ENCODE peak calls at places on chromosomes 6 and 20, in seven cellular contexts. R is fibroblast of lung; A is SJSA1; K is heart left ventricle; J is H9; C is endodermal cell; F is CD8-positive, alpha-beta T cell. Y is an unnamed sample. For H3K4me1, the result is how much of the 10 kb centered on the place peaks cover.

GRCh38 chr6:154791561-154792317 is 58.5 kb downstream of the SCAF8 start:
- DNase-seq in K (no peak), R (peak), F (no peak), J (no peak), A (no peak), C (no peak), Y (no peak)

GRCh38 chr6:2191390-2191740 is 54.0 kb downstream of the GMDS start:
- DNase-seq in F (no peak), C (no peak), R (no peak), J (no peak), K (no peak), A (no peak), Y (no peak)

GRCh38 chr20:51076841-51077543 is 54.1 kb upstream of the KCNG1 start:
- DNase-seq in K (no peak), F (no peak), J (no peak), C (peak), A (no peak), R (no peak), Y (no peak)

GRCh38 chr6:163667372-163668060 is 253.0 kb downstream of the QKI start:
- DNase-seq in K (no peak), C (no peak), A (no peak), F (no peak), R (peak), J (no peak), Y (no peak)

GRCh38 chr6:26157150-26157837 is 70.1 kb downstream of the HFE start:
- DNase-seq in R (peak), J (peak), A (peak), C (peak), K (peak), F (peak), Y (peak)

GRCh38 chr6:132713355-132714134 is at the start of gene VNN1:
- DNase-seq in A (no peak), K (no peak), C (no peak), R (no peak), J (no peak), F (no peak), Y (no peak)

GRCh38 chr6:34897130-34897529 is 8.1 kb downstream of the ANKS1A start:
- DNase-seq in F (no peak), R (no peak), C (no peak), A (no peak), J (no peak), K (no peak), Y (no peak)

GRCh38 chr6:3208096-3208774 is 19.2 kb downstream of the TUBB2B start:
- DNase-seq in A (no peak), R (peak), F (no peak), C (peak), K (no peak), J (no peak), Y (peak)

GRCh38 chr6:153208706-153209105 is 77.6 kb upstream of the RGS17 start:
- DNase-seq in R (no peak), K (no peak), J (no peak), C (no peak), A (no peak), F (no peak), Y (no peak)

GRCh38 chr6:119676971-119677370 is 327.4 kb upstream of the MAN1A1 start:
- DNase-seq in F (no peak), K (no peak), A (no peak), J (no peak), R (peak), C (no peak), Y (no peak)

GRCh38 chr6:63259153-63259552 is 47.9 kb downstream of the FKBP1C start:
- DNase-seq in C (no peak), F (no peak), K (no peak), A (no peak), J (no peak), R (no peak), Y (no peak)

GRCh38 chr20:43944653-43945235 is 30.1 kb downstream of the TOX2 start:
- DNase-seq in C (no peak), J (no peak), F (no peak), A (no peak), K (no peak), R (no peak), Y (no peak)

GRCh38 chr20:51978081-51978501 is 175.8 kb upstream of the SALL4 start:
- DNase-seq in K (no peak), J (no peak), C (no peak), F (no peak), R (no peak), A (no peak), Y (no peak)

GRCh38 chr20:46695888-46696287 is 6.6 kb upstream of the TP53RK start:
- DNase-seq in J (no peak), R (peak), K (no peak), A (no peak), F (no peak), C (no peak), Y (no peak)

GRCh38 chr6:22526753-22527152 is 42.6 kb upstream of the HDGFL1 start:
- DNase-seq in C (no peak), F (no peak), R (peak), A (no peak), J (no peak), K (no peak), Y (no peak)

GRCh38 chr6:10412165-10412947 is 2.5 kb downstream of the TFAP2A start:
- DNase-seq in K (peak), C (peak), A (peak), R (peak), F (peak), J (peak), Y (no peak)

GRCh38 chr6:28769626-28770402 is 154.0 kb downstream of the TRIM27 start:
- DNase-seq in F (no peak), K (no peak), A (no peak), J (peak), R (peak), C (peak), Y (no peak)

GRCh38 chr6:158018370-158018771 is 36.7 kb downstream of the SYNJ2 start:
- DNase-seq in C (no peak), J (no peak), K (no peak), R (peak), F (no peak), A (no peak), Y (peak)

GRCh38 chr6:130324657-130325056 is 41.2 kb upstream of the TMEM200A start:
- DNase-seq in C (no peak), R (peak), K (no peak), J (no peak), A (no peak), F (no peak), Y (no peak)

GRCh38 chr6:162533009-162533400 is 194.6 kb downstream of the PRKN start:
- DNase-seq in C (no peak), A (no peak), R (no peak), J (no peak), K (no peak), F (no peak), Y (no peak)

GRCh38 chr6:47780510-47781356 is 1.1 kb upstream of the OPN5 start:
- DNase-seq in A (no peak), J (peak), R (peak), C (peak), F (peak), K (no peak), Y (peak)

GRCh38 chr6:28544211-28544610 is 18.5 kb downstream of the GPX5 start:
- DNase-seq in C (peak), R (no peak), J (peak), K (no peak), A (no peak), F (no peak), Y (no peak)

GRCh38 chr6:137875606-137876005 is 8.5 kb downstream of the TNFAIP3 start:
- DNase-seq in R (no peak), J (no peak), F (no peak), K (no peak), C (no peak), A (no peak), Y (no peak)

GRCh38 chr6:80196914-80197313 is 90.4 kb downstream of the BCKDHB start:
- DNase-seq in J (no peak), F (no peak), A (no peak), R (no peak), K (no peak), C (no peak), Y (no peak)

GRCh38 chr6:142570221-142570671 is 268.4 kb downstream of the ADGRG6 start:
- DNase-seq in F (no peak), C (no peak), K (no peak), A (no peak), J (no peak), R (peak), Y (no peak)

GRCh38 chr20:50385733-50386640 is 124.2 kb upstream of the PTPN1 start:
- DNase-seq in F (peak), A (no peak), K (no peak), C (no peak), J (no peak), R (no peak), Y (no peak)

GRCh38 chr6:27742833-27743573 is 169.2 kb downstream of the OR2B2 start:
- DNase-seq in J (no peak), K (no peak), F (no peak), A (no peak), R (no peak), C (no peak), Y (no peak)

GRCh38 chr6:110255356-110255755 is 75.1 kb downstream of the CDC40 start:
- DNase-seq in J (peak), F (no peak), A (no peak), C (peak), R (peak), K (no peak), Y (peak)

GRCh38 chr20:54199721-54200176 is 8.1 kb upstream of the PFDN4 start:
- DNase-seq in R (peak), C (peak), K (peak), F (peak), A (peak), J (peak), Y (peak)

GRCh38 chr20:5316188-5317158 is at the start of gene PROKR2:
- DNase-seq in J (peak), C (peak), K (no peak), R (no peak), F (no peak), A (no peak), Y (no peak)

GRCh38 chr6:29702519-29703103 is 20.6 kb upstream of the HLA-F start:
- DNase-seq in F (peak), R (no peak), C (peak), J (peak), A (peak), K (peak), Y (peak)

GRCh38 chr6:87755697-87756671 is 54.0 kb upstream of the AKIRIN2 start:
- DNase-seq in C (no peak), F (no peak), K (no peak), J (no peak), A (peak), R (peak), Y (no peak)

GRCh38 chr20:53658973-53659372 is 65.3 kb upstream of the ZNF217 start:
- DNase-seq in F (no peak), J (no peak), R (no peak), C (no peak), K (no peak), A (no peak), Y (no peak)

GRCh38 chr6:113909224-113909856 is 52.2 kb downstream of the MARCKS start:
- DNase-seq in A (no peak), R (peak), K (no peak), J (no peak), F (peak), C (no peak), Y (no peak)

GRCh38 chr6:96923871-96924493 is 546 bp upstream of the KLHL32 start:
- DNase-seq in K (no peak), A (no peak), F (no peak), R (no peak), J (no peak), C (peak), Y (no peak)

GRCh38 chr6:139853302-139853992 is 479.0 kb upstream of the CITED2 start:
- DNase-seq in K (no peak), R (peak), C (no peak), A (no peak), J (no peak), F (no peak), Y (no peak)
- H3K27ac ChIP-seq in K (peak), R (peak), C (no peak), A (no peak), J (no peak), F (no peak), Y (no peak)

DNA sequence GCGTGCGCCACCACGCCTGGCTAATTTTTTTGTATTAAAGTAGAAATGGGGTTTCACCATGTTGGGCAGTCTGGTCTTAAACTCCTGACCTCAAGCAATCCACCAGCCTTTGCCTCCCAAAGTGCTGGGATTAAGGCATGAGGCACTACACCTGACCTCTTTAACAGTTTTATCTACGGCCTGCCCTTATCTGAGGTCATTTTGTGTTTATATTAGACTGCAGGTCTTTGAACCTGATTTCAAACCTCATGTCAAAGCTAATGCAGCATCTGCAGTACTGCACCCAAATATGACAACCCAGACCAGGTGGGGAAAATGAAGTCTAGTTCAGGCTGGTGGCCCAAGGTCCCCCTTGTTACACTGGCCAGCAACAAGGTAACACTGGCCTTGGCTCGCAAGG is 89.3 kb upstream of the ARMC2 start:
- DNase-seq in J (no peak), A (no peak), F (no peak), R (no peak), C (peak), K (no peak), Y (no peak)
- H3K4me1 ChIP-seq in J (under half), A (under half), F (under half), R (under half), C (under half), K (under half), Y (under half)

DNA sequence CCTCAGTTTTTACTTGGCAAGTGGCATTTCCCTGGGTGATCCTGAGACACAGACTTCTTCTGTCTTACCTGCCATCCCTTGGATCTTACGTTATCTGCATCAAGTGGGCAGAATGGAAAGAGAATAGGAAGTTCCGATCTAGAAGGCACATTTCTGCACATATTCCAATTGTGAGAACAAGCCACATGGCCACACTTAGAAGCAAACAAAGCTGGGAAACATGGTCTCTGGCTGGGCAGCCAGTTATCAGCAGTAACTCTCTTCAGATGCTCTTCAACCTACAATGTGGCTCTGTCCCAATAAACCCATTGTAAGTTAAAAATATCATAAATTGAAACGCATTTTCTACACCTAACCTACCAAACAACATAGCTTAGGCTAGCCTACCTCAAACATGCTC is 67.3 kb upstream of the CCN6 start:
- DNase-seq in F (no peak), J (no peak), R (no peak), C (peak), A (no peak), K (no peak), Y (no peak)
- H3K27ac ChIP-seq in F (no peak), J (no peak), R (no peak), C (no peak), A (no peak), K (no peak), Y (no peak)

GRCh38 chr20:37442547-37442946 is 78.5 kb upstream of the NNAT start:
- DNase-seq in A (no peak), R (no peak), F (no peak), C (no peak), J (no peak), K (no peak), Y (no peak)
- H3K4me1 ChIP-seq in A (under half), R (under half), F (under half), C (under half), J (under half), K (under half), Y (under half)

GRCh38 chr6:148999501-148999900 is 252.7 kb downstream of the UST start:
- DNase-seq in A (no peak), K (no peak), C (no peak), F (no peak), J (no peak), R (peak), Y (no peak)
- H3K27ac ChIP-seq in A (peak), K (peak), C (no peak), F (no peak), J (no peak), R (peak), Y (peak)

GRCh38 chr20:16054917-16055316 is 518.3 kb downstream of the KIF16B start:
- DNase-seq in J (no peak), K (no peak), F (no peak), C (no peak), R (no peak), A (no peak), Y (no peak)
- H3K4me1 ChIP-seq in J (under half), K (under half), F (under half), C (under half), R (under half), A (under half), Y (under half)

GRCh38 chr6:41785689-41786450 is 1.6 kb upstream of the TOMM6 start:
- DNase-seq in F (no peak), R (peak), J (peak), A (no peak), K (peak), C (no peak), Y (peak)
- H3K27ac ChIP-seq in F (no peak), R (no peak), J (no peak), A (peak), K (peak), C (no peak), Y (peak)